ENCODE peak calls at places on chromosomes 4 and X, in eight cellular contexts. One of them, this sample, is unnamed.

GRCh38 chr4:88009871-88010270 is 2.4 kb downstream of the PKD2 start:
- DNase-seq in BE2C: no peak
- DNase-seq in WTC11: no peak
- DNase-seq in posterior cingulate gyrus: peak; percentile 60
- DNase-seq in mesendoderm: no peak
- DNase-seq in right cardiac atrium: no peak
- DNase-seq in stimulated activated CD8-positive, alpha-beta memory T cell treated with anti-CD3 and anti-CD28 coated beads, Interleukin-7, amount 100 ng/mL, for 1 hour: no peak
- DNase-seq in non-pigmented ciliary epithelial cell: no peak
- DNase-seq in this sample: no peak

GRCh38 chrX:108584617-108585211 is 145.1 kb downstream of the COL4A5 start:
- DNase-seq in mesendoderm: peak; percentile 46
- DNase-seq in BE2C: peak; percentile 5
- DNase-seq in non-pigmented ciliary epithelial cell: no peak
- DNase-seq in stimulated activated CD8-positive, alpha-beta memory T cell treated with anti-CD3 and anti-CD28 coated beads, Interleukin-7, amount 100 ng/mL, for 1 hour: no peak
- DNase-seq in posterior cingulate gyrus: no peak
- DNase-seq in WTC11: peak; percentile 29
- DNase-seq in right cardiac atrium: no peak
- DNase-seq in this sample: no peak

GRCh38 chr4:139593091-139593564 is 37.1 kb upstream of the SETD7 start:
- DNase-seq in non-pigmented ciliary epithelial cell: peak; percentile 85
- DNase-seq in posterior cingulate gyrus: no peak
- DNase-seq in stimulated activated CD8-positive, alpha-beta memory T cell treated with anti-CD3 and anti-CD28 coated beads, Interleukin-7, amount 100 ng/mL, for 1 hour: no peak
- DNase-seq in BE2C: peak; percentile 25
- DNase-seq in right cardiac atrium: no peak
- DNase-seq in WTC11: no peak
- DNase-seq in mesendoderm: peak; percentile 99
- DNase-seq in this sample: no peak

GRCh38 chr4:80365928-80366327 is 30.4 kb downstream of the CFAP299 start:
- DNase-seq in non-pigmented ciliary epithelial cell: peak; percentile 47
- DNase-seq in right cardiac atrium: peak; percentile 70
- DNase-seq in stimulated activated CD8-positive, alpha-beta memory T cell treated with anti-CD3 and anti-CD28 coated beads, Interleukin-7, amount 100 ng/mL, for 1 hour: peak; percentile 21
- DNase-seq in BE2C: no peak
- DNase-seq in posterior cingulate gyrus: no peak
- DNase-seq in WTC11: peak; percentile 52
- DNase-seq in mesendoderm: peak; percentile 63
- DNase-seq in this sample: peak; percentile 38

GRCh38 chrX:7294483-7294882 is 146.5 kb upstream of the PUDP start:
- DNase-seq in mesendoderm: no peak
- DNase-seq in stimulated activated CD8-positive, alpha-beta memory T cell treated with anti-CD3 and anti-CD28 coated beads, Interleukin-7, amount 100 ng/mL, for 1 hour: no peak
- DNase-seq in non-pigmented ciliary epithelial cell: no peak
- DNase-seq in BE2C: no peak
- DNase-seq in right cardiac atrium: no peak
- DNase-seq in posterior cingulate gyrus: no peak
- DNase-seq in WTC11: no peak
- DNase-seq in this sample: no peak

GRCh38 chrX:9498236-9498635 is 33.4 kb downstream of the TBL1X start:
- DNase-seq in mesendoderm: no peak
- DNase-seq in non-pigmented ciliary epithelial cell: no peak
- DNase-seq in BE2C: peak; percentile 62
- DNase-seq in right cardiac atrium: no peak
- DNase-seq in stimulated activated CD8-positive, alpha-beta memory T cell treated with anti-CD3 and anti-CD28 coated beads, Interleukin-7, amount 100 ng/mL, for 1 hour: no peak
- DNase-seq in posterior cingulate gyrus: no peak
- DNase-seq in WTC11: no peak
- DNase-seq in this sample: no peak

GRCh38 chrX:15055146-15055930 is 182.1 kb downstream of the MOSPD2 start:
- DNase-seq in non-pigmented ciliary epithelial cell: peak; percentile 4
- DNase-seq in mesendoderm: peak; percentile 28
- DNase-seq in WTC11: no peak
- DNase-seq in stimulated activated CD8-positive, alpha-beta memory T cell treated with anti-CD3 and anti-CD28 coated beads, Interleukin-7, amount 100 ng/mL, for 1 hour: no peak
- DNase-seq in BE2C: no peak
- DNase-seq in right cardiac atrium: no peak
- DNase-seq in posterior cingulate gyrus: no peak
- DNase-seq in this sample: no peak

GRCh38 chr4:121666091-121666679 is 30.6 kb downstream of the ANXA5 start:
- DNase-seq in mesendoderm: no peak
- DNase-seq in non-pigmented ciliary epithelial cell: no peak
- DNase-seq in WTC11: no peak
- DNase-seq in posterior cingulate gyrus: no peak
- DNase-seq in stimulated activated CD8-positive, alpha-beta memory T cell treated with anti-CD3 and anti-CD28 coated beads, Interleukin-7, amount 100 ng/mL, for 1 hour: no peak
- DNase-seq in BE2C: no peak
- DNase-seq in right cardiac atrium: peak; percentile 73
- DNase-seq in this sample: no peak

GRCh38 chrX:23935116-23935515 is 27.3 kb downstream of the CXorf58 start:
- DNase-seq in WTC11: no peak
- DNase-seq in posterior cingulate gyrus: no peak
- DNase-seq in stimulated activated CD8-positive, alpha-beta memory T cell treated with anti-CD3 and anti-CD28 coated beads, Interleukin-7, amount 100 ng/mL, for 1 hour: no peak
- DNase-seq in non-pigmented ciliary epithelial cell: no peak
- DNase-seq in BE2C: no peak
- DNase-seq in mesendoderm: no peak
- DNase-seq in right cardiac atrium: no peak
- DNase-seq in this sample: no peak

GRCh38 chr4:53914313-53915016 is 149.9 kb downstream of the CHIC2 start:
- DNase-seq in right cardiac atrium: no peak
- DNase-seq in WTC11: no peak
- DNase-seq in mesendoderm: no peak
- DNase-seq in stimulated activated CD8-positive, alpha-beta memory T cell treated with anti-CD3 and anti-CD28 coated beads, Interleukin-7, amount 100 ng/mL, for 1 hour: no peak
- DNase-seq in non-pigmented ciliary epithelial cell: peak; percentile 73
- DNase-seq in BE2C: no peak
- DNase-seq in posterior cingulate gyrus: no peak
- DNase-seq in this sample: no peak

GRCh38 chr4:153131478-153132069 is 72.7 kb upstream of the TRIM2 start:
- DNase-seq in WTC11: no peak
- DNase-seq in stimulated activated CD8-positive, alpha-beta memory T cell treated with anti-CD3 and anti-CD28 coated beads, Interleukin-7, amount 100 ng/mL, for 1 hour: no peak
- DNase-seq in right cardiac atrium: no peak
- DNase-seq in non-pigmented ciliary epithelial cell: no peak
- DNase-seq in posterior cingulate gyrus: no peak
- DNase-seq in BE2C: no peak
- DNase-seq in mesendoderm: no peak
- DNase-seq in this sample: no peak

GRCh38 chr4:98203406-98204235 is 57.6 kb upstream of the RAP1GDS1 start:
- DNase-seq in non-pigmented ciliary epithelial cell: no peak
- DNase-seq in posterior cingulate gyrus: no peak
- DNase-seq in WTC11: no peak
- DNase-seq in mesendoderm: peak; percentile 9
- DNase-seq in right cardiac atrium: no peak
- DNase-seq in stimulated activated CD8-positive, alpha-beta memory T cell treated with anti-CD3 and anti-CD28 coated beads, Interleukin-7, amount 100 ng/mL, for 1 hour: no peak
- DNase-seq in BE2C: no peak
- DNase-seq in this sample: no peak

GRCh38 chr4:13162886-13163285 is 321.3 kb downstream of the RAB28 start:
- DNase-seq in stimulated activated CD8-positive, alpha-beta memory T cell treated with anti-CD3 and anti-CD28 coated beads, Interleukin-7, amount 100 ng/mL, for 1 hour: no peak
- DNase-seq in non-pigmented ciliary epithelial cell: no peak
- DNase-seq in BE2C: no peak
- DNase-seq in WTC11: no peak
- DNase-seq in mesendoderm: peak; percentile 29
- DNase-seq in posterior cingulate gyrus: no peak
- DNase-seq in right cardiac atrium: peak; percentile 74
- DNase-seq in this sample: no peak

GRCh38 chr4:168960716-168961115 is 49.3 kb downstream of the CBR4 start:
- DNase-seq in right cardiac atrium: no peak
- DNase-seq in non-pigmented ciliary epithelial cell: no peak
- DNase-seq in WTC11: no peak
- DNase-seq in posterior cingulate gyrus: no peak
- DNase-seq in stimulated activated CD8-positive, alpha-beta memory T cell treated with anti-CD3 and anti-CD28 coated beads, Interleukin-7, amount 100 ng/mL, for 1 hour: no peak
- DNase-seq in mesendoderm: no peak
- DNase-seq in BE2C: no peak
- DNase-seq in this sample: no peak

GRCh38 chr4:163332526-163333405 is at the start of gene NPY1R:
- DNase-seq in mesendoderm: peak; percentile 91
- DNase-seq in stimulated activated CD8-positive, alpha-beta memory T cell treated with anti-CD3 and anti-CD28 coated beads, Interleukin-7, amount 100 ng/mL, for 1 hour: no peak
- DNase-seq in WTC11: peak; percentile 78
- DNase-seq in non-pigmented ciliary epithelial cell: peak; percentile 56
- DNase-seq in BE2C: peak; percentile 78
- DNase-seq in posterior cingulate gyrus: peak; percentile 94
- DNase-seq in right cardiac atrium: peak; percentile 88
- DNase-seq in this sample: no peak

GRCh38 chr4:55635760-55636621 is at the start of gene NMU:
- DNase-seq in BE2C: peak; percentile 67
- DNase-seq in stimulated activated CD8-positive, alpha-beta memory T cell treated with anti-CD3 and anti-CD28 coated beads, Interleukin-7, amount 100 ng/mL, for 1 hour: no peak
- DNase-seq in right cardiac atrium: peak; percentile 73
- DNase-seq in posterior cingulate gyrus: peak; percentile 81
- DNase-seq in mesendoderm: peak; percentile 60
- DNase-seq in WTC11: peak; percentile 76
- DNase-seq in non-pigmented ciliary epithelial cell: no peak
- DNase-seq in this sample: peak; percentile 50

GRCh38 chrX:128927363-128927762 is 595.9 kb downstream of the SMARCA1 start:
- DNase-seq in non-pigmented ciliary epithelial cell: no peak
- DNase-seq in right cardiac atrium: no peak
- DNase-seq in WTC11: no peak
- DNase-seq in stimulated activated CD8-positive, alpha-beta memory T cell treated with anti-CD3 and anti-CD28 coated beads, Interleukin-7, amount 100 ng/mL, for 1 hour: no peak
- DNase-seq in BE2C: no peak
- DNase-seq in mesendoderm: no peak
- DNase-seq in posterior cingulate gyrus: no peak
- DNase-seq in this sample: no peak

GRCh38 chrX:310621-311155 is 7.9 kb downstream of the GTPBP6 start:
- DNase-seq in WTC11: no peak
- DNase-seq in posterior cingulate gyrus: peak; percentile 75
- DNase-seq in BE2C: no peak
- DNase-seq in right cardiac atrium: peak; percentile 42
- DNase-seq in stimulated activated CD8-positive, alpha-beta memory T cell treated with anti-CD3 and anti-CD28 coated beads, Interleukin-7, amount 100 ng/mL, for 1 hour: no peak
- DNase-seq in non-pigmented ciliary epithelial cell: no peak
- DNase-seq in mesendoderm: no peak
- DNase-seq in this sample: no peak

GRCh38 chr4:184167576-184167975 is 50.1 kb downstream of the ENPP6 start:
- DNase-seq in right cardiac atrium: no peak
- DNase-seq in stimulated activated CD8-positive, alpha-beta memory T cell treated with anti-CD3 and anti-CD28 coated beads, Interleukin-7, amount 100 ng/mL, for 1 hour: no peak
- DNase-seq in posterior cingulate gyrus: no peak
- DNase-seq in non-pigmented ciliary epithelial cell: no peak
- DNase-seq in BE2C: no peak
- DNase-seq in WTC11: peak; percentile 59
- DNase-seq in mesendoderm: peak; percentile 72
- DNase-seq in this sample: no peak

GRCh38 chr4:158856852-158857251 is 88.0 kb downstream of the FNIP2 start:
- DNase-seq in non-pigmented ciliary epithelial cell: no peak
- DNase-seq in mesendoderm: peak; percentile 48
- DNase-seq in BE2C: no peak
- DNase-seq in WTC11: no peak
- DNase-seq in posterior cingulate gyrus: no peak
- DNase-seq in stimulated activated CD8-positive, alpha-beta memory T cell treated with anti-CD3 and anti-CD28 coated beads, Interleukin-7, amount 100 ng/mL, for 1 hour: no peak
- DNase-seq in right cardiac atrium: no peak
- DNase-seq in this sample: no peak

GRCh38 chrX:19344661-19345060 is 934 bp downstream of the PDHA1 start:
- DNase-seq in posterior cingulate gyrus: no peak
- DNase-seq in right cardiac atrium: no peak
- DNase-seq in stimulated activated CD8-positive, alpha-beta memory T cell treated with anti-CD3 and anti-CD28 coated beads, Interleukin-7, amount 100 ng/mL, for 1 hour: no peak
- DNase-seq in mesendoderm: no peak
- DNase-seq in BE2C: no peak
- DNase-seq in non-pigmented ciliary epithelial cell: no peak
- DNase-seq in WTC11: no peak
- DNase-seq in this sample: no peak

GRCh38 chr4:141223418-141223817 is 2.7 kb downstream of the ZNF330 start:
- DNase-seq in right cardiac atrium: no peak
- DNase-seq in posterior cingulate gyrus: no peak
- DNase-seq in non-pigmented ciliary epithelial cell: no peak
- DNase-seq in BE2C: no peak
- DNase-seq in stimulated activated CD8-positive, alpha-beta memory T cell treated with anti-CD3 and anti-CD28 coated beads, Interleukin-7, amount 100 ng/mL, for 1 hour: no peak
- DNase-seq in mesendoderm: no peak
- DNase-seq in WTC11: no peak
- DNase-seq in this sample: no peak

GRCh38 chr4:576991-577498 is 950 bp upstream of the TMEM271 start:
- DNase-seq in right cardiac atrium: no peak
- DNase-seq in mesendoderm: peak; percentile 40
- DNase-seq in BE2C: no peak
- DNase-seq in non-pigmented ciliary epithelial cell: no peak
- DNase-seq in posterior cingulate gyrus: peak; percentile 70
- DNase-seq in stimulated activated CD8-positive, alpha-beta memory T cell treated with anti-CD3 and anti-CD28 coated beads, Interleukin-7, amount 100 ng/mL, for 1 hour: no peak
- DNase-seq in WTC11: peak; percentile 32
- DNase-seq in this sample: no peak

GRCh38 chrX:128106630-128107029 is 54.4 kb upstream of the ACTRT1 start:
- DNase-seq in non-pigmented ciliary epithelial cell: peak; percentile 2
- DNase-seq in WTC11: peak; percentile 10
- DNase-seq in right cardiac atrium: no peak
- DNase-seq in posterior cingulate gyrus: no peak
- DNase-seq in stimulated activated CD8-positive, alpha-beta memory T cell treated with anti-CD3 and anti-CD28 coated beads, Interleukin-7, amount 100 ng/mL, for 1 hour: no peak
- DNase-seq in BE2C: peak; percentile 20
- DNase-seq in mesendoderm: peak; percentile 70
- DNase-seq in this sample: no peak

GRCh38 chr4:145734576-145735329 is 54.8 kb downstream of the C4orf51 start:
- DNase-seq in stimulated activated CD8-positive, alpha-beta memory T cell treated with anti-CD3 and anti-CD28 coated beads, Interleukin-7, amount 100 ng/mL, for 1 hour: no peak
- DNase-seq in right cardiac atrium: peak; percentile 76
- DNase-seq in posterior cingulate gyrus: no peak
- DNase-seq in non-pigmented ciliary epithelial cell: peak; percentile 93
- DNase-seq in mesendoderm: peak; percentile 79
- DNase-seq in WTC11: no peak
- DNase-seq in BE2C: no peak
- DNase-seq in this sample: no peak

GRCh38 chrX:40996886-40997530 is 88.2 kb upstream of the USP9X start:
- DNase-seq in mesendoderm: peak; percentile 80
- DNase-seq in posterior cingulate gyrus: no peak
- DNase-seq in BE2C: peak; percentile 17
- DNase-seq in WTC11: no peak
- DNase-seq in stimulated activated CD8-positive, alpha-beta memory T cell treated with anti-CD3 and anti-CD28 coated beads, Interleukin-7, amount 100 ng/mL, for 1 hour: no peak
- DNase-seq in non-pigmented ciliary epithelial cell: peak; percentile 47
- DNase-seq in right cardiac atrium: no peak
- DNase-seq in this sample: no peak

GRCh38 chrX:79081895-79082512 is 62.5 kb upstream of the GPR174 start:
- DNase-seq in mesendoderm: peak; percentile 23
- DNase-seq in BE2C: no peak
- DNase-seq in WTC11: no peak
- DNase-seq in right cardiac atrium: no peak
- DNase-seq in posterior cingulate gyrus: no peak
- DNase-seq in non-pigmented ciliary epithelial cell: no peak
- DNase-seq in stimulated activated CD8-positive, alpha-beta memory T cell treated with anti-CD3 and anti-CD28 coated beads, Interleukin-7, amount 100 ng/mL, for 1 hour: no peak
- DNase-seq in this sample: peak; percentile 9

GRCh38 chr4:166318810-166319525 is 445.9 kb downstream of the TLL1 start:
- DNase-seq in posterior cingulate gyrus: no peak
- DNase-seq in WTC11: no peak
- DNase-seq in right cardiac atrium: no peak
- DNase-seq in mesendoderm: no peak
- DNase-seq in stimulated activated CD8-positive, alpha-beta memory T cell treated with anti-CD3 and anti-CD28 coated beads, Interleukin-7, amount 100 ng/mL, for 1 hour: no peak
- DNase-seq in BE2C: no peak
- DNase-seq in non-pigmented ciliary epithelial cell: peak; percentile 85
- DNase-seq in this sample: no peak

GRCh38 chr4:154807042-154807630 is 26.1 kb downstream of the RBM46 start:
- DNase-seq in WTC11: no peak
- DNase-seq in right cardiac atrium: no peak
- DNase-seq in BE2C: no peak
- DNase-seq in non-pigmented ciliary epithelial cell: no peak
- DNase-seq in posterior cingulate gyrus: no peak
- DNase-seq in mesendoderm: peak; percentile 22
- DNase-seq in stimulated activated CD8-positive, alpha-beta memory T cell treated with anti-CD3 and anti-CD28 coated beads, Interleukin-7, amount 100 ng/mL, for 1 hour: no peak
- DNase-seq in this sample: no peak

GRCh38 chrX:13835825-13836224 is 18.9 kb upstream of the GPM6B start:
- DNase-seq in right cardiac atrium: no peak
- DNase-seq in WTC11: no peak
- DNase-seq in posterior cingulate gyrus: no peak
- DNase-seq in stimulated activated CD8-positive, alpha-beta memory T cell treated with anti-CD3 and anti-CD28 coated beads, Interleukin-7, amount 100 ng/mL, for 1 hour: no peak
- DNase-seq in mesendoderm: no peak
- DNase-seq in non-pigmented ciliary epithelial cell: no peak
- DNase-seq in BE2C: no peak
- DNase-seq in this sample: no peak

GRCh38 chr4:78569291-78569821 is 17.8 kb downstream of the ANXA3 start:
- DNase-seq in WTC11: no peak
- DNase-seq in stimulated activated CD8-positive, alpha-beta memory T cell treated with anti-CD3 and anti-CD28 coated beads, Interleukin-7, amount 100 ng/mL, for 1 hour: no peak
- DNase-seq in mesendoderm: peak; percentile 90
- DNase-seq in posterior cingulate gyrus: no peak
- DNase-seq in non-pigmented ciliary epithelial cell: peak; percentile 79
- DNase-seq in BE2C: no peak
- DNase-seq in right cardiac atrium: no peak
- DNase-seq in this sample: no peak